ENCODE peak calls at places on chromosomes 2 and 18, in six cellular contexts. W, D, U, C, Q and N are unnamed samples.

GRCh38 chr2:27583390-27583915 is 611 bp downstream of the ZNF512 start:
- DNase-seq in W (no peak), D (no peak), C (no peak), U (no peak), Q (peak; percentile 15), N (no peak)

GRCh38 chr2:113175736-113176695 is 2.2 kb downstream of the PSD4 start:
- DNase-seq in C (no peak), D (no peak), W (no peak), U (no peak), Q (peak; percentile 79), N (no peak)

GRCh38 chr2:15561574-15562344 is 625 bp upstream of the NBAS start:
- DNase-seq in Q (peak; percentile 12), U (peak; percentile 18), C (no peak), D (peak; percentile 20), W (no peak), N (no peak)

GRCh38 chr2:104332733-104333132 is 521.2 kb upstream of the POU3F3 start:
- DNase-seq in D (no peak), W (no peak), U (no peak), Q (no peak), C (no peak), N (no peak)

GRCh38 chr18:27583021-27583420 is 397.9 kb upstream of the CHST9 start:
- DNase-seq in W (no peak), D (no peak), Q (no peak), U (no peak), C (no peak), N (no peak)

GRCh38 chr18:45783097-45784075 is 42.1 kb upstream of the SIGLEC15 start:
- DNase-seq in U (no peak), D (no peak), Q (no peak), C (no peak), W (no peak), N (no peak)

GRCh38 chr2:228417526-228417925 is 236.0 kb upstream of the SPHKAP start:
- DNase-seq in W (no peak), U (peak; percentile 60), D (no peak), Q (no peak), C (no peak), N (no peak)

GRCh38 chr2:45774688-45775244 is 123.3 kb downstream of the PRKCE start:
- DNase-seq in U (no peak), W (no peak), D (no peak), C (no peak), Q (no peak), N (no peak)

GRCh38 chr18:38663682-38664081 is 1098.1 kb upstream of the CELF4 start:
- DNase-seq in U (no peak), C (no peak), D (no peak), W (no peak), Q (no peak), N (no peak)

GRCh38 chr2:30691091-30691947 is 115.9 kb downstream of the CAPN13 start:
- DNase-seq in Q (no peak), U (no peak), D (no peak), C (peak; percentile 25), W (no peak), N (no peak)
- H3K27ac ChIP-seq in Q (no peak overlapping the region), U (no peak overlapping the region), D (no peak overlapping the region), C (peak overlapping the region; percentile 86), W (no peak overlapping the region), N (no peak overlapping the region)

GRCh38 chr18:50518787-50519520 is 40.9 kb upstream of the MAPK4 start:
- DNase-seq in C (no peak), D (no peak), U (peak; percentile 1), W (no peak), Q (no peak), N (no peak)
- H3K27ac ChIP-seq in C (no peak overlapping the region), D (no peak overlapping the region), U (no peak overlapping the region), W (no peak overlapping the region), Q (no peak overlapping the region), N (peak overlapping the region; percentile 58)

GRCh38 chr2:230732914-230733401 is 20.3 kb downstream of the CAB39 start:
- DNase-seq in Q (no peak), C (no peak), D (no peak), W (no peak), U (no peak), N (no peak)
- H3K27ac ChIP-seq in Q (no peak overlapping the region), C (no peak overlapping the region), D (no peak overlapping the region), W (no peak overlapping the region), U (no peak overlapping the region), N (no peak overlapping the region)

DNA sequence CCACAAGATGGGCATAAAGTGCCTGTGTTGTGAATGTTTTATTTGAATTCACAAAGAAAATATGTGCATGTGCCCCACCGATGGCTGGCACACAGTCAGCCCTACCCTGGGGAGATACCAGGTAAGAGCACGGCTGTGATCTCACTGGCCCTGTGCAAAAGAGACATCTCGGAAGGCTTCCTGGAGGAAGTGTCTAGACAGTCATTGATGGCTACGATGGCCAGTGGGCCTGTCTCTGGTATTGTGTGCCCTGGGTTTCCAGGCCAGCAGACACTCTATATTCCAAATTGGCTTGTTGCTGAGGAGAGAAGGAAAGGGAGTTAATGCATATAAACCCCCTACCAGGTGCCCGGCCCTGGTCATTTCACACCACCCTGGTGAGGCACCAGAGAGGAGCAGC is 211.7 kb downstream of the GLI2 start:
- DNase-seq in Q (no peak), C (no peak), D (no peak), W (no peak), U (no peak), N (no peak)
- H3K27ac ChIP-seq in Q (no peak overlapping the region), C (no peak overlapping the region), D (no peak overlapping the region), W (no peak overlapping the region), U (no peak overlapping the region), N (no peak overlapping the region)

DNA sequence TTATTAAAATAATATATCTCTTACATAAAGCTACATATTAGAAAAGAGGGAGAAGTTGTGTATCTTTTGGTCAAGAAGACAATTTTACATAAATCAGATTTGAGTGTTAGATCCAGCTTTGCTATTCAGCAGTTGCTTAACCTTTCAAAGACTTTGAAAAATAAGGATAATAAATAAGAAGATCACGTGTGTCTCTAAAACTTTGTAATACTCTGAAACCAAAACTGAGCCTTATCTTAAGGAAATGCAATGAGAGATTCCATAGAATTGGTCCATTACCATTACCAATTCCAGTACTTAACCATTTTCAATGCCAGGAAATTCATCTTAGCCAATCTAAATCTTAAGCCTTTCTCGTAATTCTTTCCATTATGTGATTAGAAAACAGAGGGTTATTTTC is 89.2 kb upstream of the COL5A2 start:
- DNase-seq in W (no peak), Q (no peak), C (no peak), D (no peak), U (no peak), N (no peak)
- H3K27ac ChIP-seq in W (no peak overlapping the region), Q (no peak overlapping the region), C (no peak overlapping the region), D (no peak overlapping the region), U (no peak overlapping the region), N (no peak overlapping the region)

GRCh38 chr2:220096406-220096805 is 469.0 kb downstream of the SLC4A3 start:
- DNase-seq in C (no peak), Q (no peak), U (no peak), D (no peak), W (no peak), N (no peak)
- H3K27ac ChIP-seq in C (no peak overlapping the region), Q (no peak overlapping the region), U (no peak overlapping the region), D (no peak overlapping the region), W (no peak overlapping the region), N (no peak overlapping the region)

DNA sequence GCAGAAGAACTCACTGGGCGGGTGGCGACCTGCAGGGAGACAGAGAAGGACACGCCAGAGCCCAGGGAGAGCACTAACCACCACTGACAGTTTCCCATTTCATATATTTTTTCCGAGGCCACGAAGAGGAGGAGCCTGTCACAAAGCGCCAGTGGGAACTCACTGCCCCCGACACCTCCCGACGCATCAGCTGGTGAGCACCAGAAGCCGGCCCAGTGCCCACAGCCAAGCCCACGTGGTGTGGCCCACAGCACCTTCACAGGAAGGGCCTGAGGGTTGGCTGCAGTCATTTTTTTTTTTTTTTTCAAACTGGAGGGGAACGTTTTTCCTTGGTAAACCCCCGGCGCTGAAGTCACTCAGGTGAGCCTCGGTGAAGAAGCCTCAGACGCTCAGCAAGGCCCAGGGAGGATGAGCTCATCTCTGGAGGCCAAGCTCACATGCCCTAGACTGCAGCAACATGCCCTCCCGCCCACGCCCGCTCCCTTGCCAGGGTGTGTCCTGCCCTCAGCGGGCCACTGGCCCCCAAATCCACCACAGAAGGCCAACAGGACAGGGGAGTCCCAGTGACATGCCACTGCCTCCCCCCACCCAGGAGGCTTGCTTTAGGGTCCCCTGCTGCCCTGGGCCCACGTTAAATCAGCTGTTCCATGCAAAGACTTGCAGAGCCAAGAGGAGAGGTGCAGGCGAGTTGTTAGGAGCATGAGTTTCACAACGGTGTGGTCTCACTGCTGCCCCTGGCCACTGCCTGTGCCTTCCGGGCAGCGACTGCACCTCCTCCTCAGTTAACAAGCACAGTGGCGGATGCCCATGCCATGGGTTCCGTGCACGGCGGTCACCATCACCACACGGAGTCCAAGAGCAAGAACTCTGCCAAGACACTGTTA is 68.1 kb downstream of the PARD6G start:
- DNase-seq in Q (no peak), D (no peak), U (peak; percentile 67), W (no peak), C (no peak), N (no peak)
- H3K27ac ChIP-seq in Q (no peak overlapping the region), D (no peak overlapping the region), U (peak overlapping the region; percentile 91), W (no peak overlapping the region), C (no peak overlapping the region), N (no peak overlapping the region)